ENCODE peak calls at places on chromosomes 7 and 10, in six cellular contexts. Q is neural progenitor cell, Z is GM13977, E is foreskin fibroblast, K is hepatocyte, A is lower lobe of right lung. M is an unnamed sample.

GRCh38 chr10:84243759-84244158 is 1.1 kb upstream of the RGR start:
- DNase-seq in Q (no peak), K (no peak), A (no peak), Z (no peak), E (no peak), M (no peak)

GRCh38 chr7:73865738-73866445 is 4.9 kb downstream of the TMEM270 start:
- DNase-seq in Q (peak), E (peak), A (no peak), K (peak), Z (peak), M (no peak)

GRCh38 chr7:20280475-20281351 is 50.0 kb upstream of the ITGB8 start:
- DNase-seq in K (no peak), A (no peak), E (peak), Z (no peak), Q (no peak), M (no peak)

GRCh38 chr7:101390901-101391301 is 28.2 kb downstream of the COL26A1 start:
- DNase-seq in E (peak), A (no peak), Z (peak), Q (peak), K (peak), M (no peak)

GRCh38 chr10:114611617-114612016 is 46.5 kb downstream of the ABLIM1 start:
- DNase-seq in A (no peak), K (no peak), Z (no peak), Q (no peak), E (no peak), M (no peak)

GRCh38 chr10:94210465-94211186 is 152.1 kb downstream of the NOC3L start:
- DNase-seq in A (no peak), Z (no peak), E (no peak), Q (no peak), K (no peak), M (no peak)

GRCh38 chr7:76302299-76303056 is at the start of gene HSPB1:
- DNase-seq in Q (peak), Z (peak), E (peak), K (peak), A (peak), M (peak)

GRCh38 chr7:25493811-25494366 is 265.6 kb upstream of the NPVF start:
- DNase-seq in Z (no peak), K (no peak), A (no peak), Q (no peak), E (no peak), M (no peak)

GRCh38 chr7:24952464-24952863 is 27.5 kb downstream of the OSBPL3 start:
- DNase-seq in Z (no peak), A (no peak), K (no peak), Q (no peak), E (no peak), M (no peak)

GRCh38 chr10:34092891-34093290 is 722.2 kb downstream of the PARD3 start:
- DNase-seq in K (no peak), A (no peak), Q (no peak), Z (no peak), E (no peak), M (no peak)

GRCh38 chr10:22536620-22537019 is 177.8 kb downstream of the PIP4K2A start:
- DNase-seq in K (no peak), E (no peak), A (no peak), Z (no peak), Q (no peak), M (no peak)

GRCh38 chr10:22713853-22714523 is 390 bp downstream of the PIP4K2A start:
- DNase-seq in A (peak), E (no peak), Q (peak), Z (no peak), K (peak), M (no peak)

GRCh38 chr7:156668130-156668741 is 27.7 kb downstream of the RNF32 start:
- DNase-seq in E (no peak), A (no peak), Q (no peak), K (peak), Z (no peak), M (no peak)

GRCh38 chr7:16915405-16915804 is 33.6 kb upstream of the AGR3 start:
- DNase-seq in Z (no peak), A (no peak), K (no peak), E (peak), Q (no peak), M (no peak)

GRCh38 chr7:80294321-80294720 is 159.7 kb downstream of the GNAI1 start:
- DNase-seq in A (no peak), Z (no peak), Q (no peak), K (no peak), E (peak), M (no peak)

GRCh38 chr10:103192089-103192450 is 1.0 kb downstream of the NT5C2 start:
- DNase-seq in E (no peak), K (peak), Q (no peak), A (no peak), Z (no peak), M (no peak)

GRCh38 chr10:68826764-68827591 is at the start of gene STOX1:
- DNase-seq in A (peak), E (peak), Q (peak), Z (peak), K (peak), M (no peak)

GRCh38 chr7:84454174-84454959 is 259.8 kb upstream of the SEMA3A start:
- DNase-seq in A (no peak), K (no peak), Z (no peak), Q (no peak), E (no peak), M (no peak)

GRCh38 chr7:141354251-141354650 is 197.0 kb upstream of the AGK start:
- DNase-seq in Z (no peak), K (no peak), A (no peak), E (no peak), Q (no peak), M (no peak)

GRCh38 chr7:126699707-126700106 is 553.0 kb downstream of the GRM8 start:
- DNase-seq in Q (no peak), A (no peak), Z (no peak), K (no peak), E (no peak), M (no peak)

GRCh38 chr7:50502947-50503346 is 52.8 kb upstream of the FIGNL1 start:
- DNase-seq in Z (no peak), K (no peak), E (no peak), A (no peak), Q (no peak), M (peak)

GRCh38 chr7:129376076-129376777 is 58.0 kb upstream of the STRIP2 start:
- DNase-seq in E (no peak), K (peak), A (no peak), Q (peak), Z (peak), M (no peak)

GRCh38 chr7:30469303-30469702 is 9.3 kb downstream of the NOD1 start:
- DNase-seq in Q (peak), E (peak), A (peak), K (peak), Z (no peak), M (no peak)

GRCh38 chr7:143283344-143283743 is 1.4 kb upstream of the TMEM139 start:
- DNase-seq in K (no peak), Q (no peak), Z (no peak), A (no peak), E (no peak), M (no peak)

GRCh38 chr10:11875499-11876281 is 52.5 kb downstream of the PROSER2 start:
- DNase-seq in Z (no peak), A (peak), Q (peak), E (peak), K (peak), M (peak)

GRCh38 chr10:4586756-4587155 is 239.3 kb upstream of the AKR1E2 start:
- DNase-seq in A (no peak), K (peak), Q (no peak), Z (no peak), E (no peak), M (no peak)

GRCh38 chr10:128022216-128023196 is 103.7 kb downstream of the MKI67 start:
- DNase-seq in K (no peak), E (no peak), Q (no peak), Z (no peak), A (no peak), M (peak)

GRCh38 chr7:38453187-38453586 is 178.0 kb downstream of the AMPH start:
- DNase-seq in Q (peak), K (peak), A (no peak), E (no peak), Z (no peak), M (no peak)

GRCh38 chr7:38448842-38449241 is 175.4 kb upstream of the TARP start:
- DNase-seq in E (no peak), Q (no peak), K (no peak), Z (no peak), A (no peak), M (no peak)

GRCh38 chr7:38452615-38453014 is 178.6 kb downstream of the AMPH start:
- DNase-seq in Q (no peak), A (no peak), K (peak), E (peak), Z (no peak), M (no peak)

GRCh38 chr7:38453826-38454225 is 177.3 kb downstream of the AMPH start:
- DNase-seq in K (no peak), E (no peak), Q (no peak), A (no peak), Z (no peak), M (no peak)

GRCh38 chr7:38451840-38452239 is 178.4 kb upstream of the TARP start:
- DNase-seq in A (no peak), Q (peak), Z (peak), E (peak), K (peak), M (no peak)
- TF ChIP-seq CTCF in A (no peak), Q (peak), Z (peak), E (peak), K (peak), M (peak)

DNA sequence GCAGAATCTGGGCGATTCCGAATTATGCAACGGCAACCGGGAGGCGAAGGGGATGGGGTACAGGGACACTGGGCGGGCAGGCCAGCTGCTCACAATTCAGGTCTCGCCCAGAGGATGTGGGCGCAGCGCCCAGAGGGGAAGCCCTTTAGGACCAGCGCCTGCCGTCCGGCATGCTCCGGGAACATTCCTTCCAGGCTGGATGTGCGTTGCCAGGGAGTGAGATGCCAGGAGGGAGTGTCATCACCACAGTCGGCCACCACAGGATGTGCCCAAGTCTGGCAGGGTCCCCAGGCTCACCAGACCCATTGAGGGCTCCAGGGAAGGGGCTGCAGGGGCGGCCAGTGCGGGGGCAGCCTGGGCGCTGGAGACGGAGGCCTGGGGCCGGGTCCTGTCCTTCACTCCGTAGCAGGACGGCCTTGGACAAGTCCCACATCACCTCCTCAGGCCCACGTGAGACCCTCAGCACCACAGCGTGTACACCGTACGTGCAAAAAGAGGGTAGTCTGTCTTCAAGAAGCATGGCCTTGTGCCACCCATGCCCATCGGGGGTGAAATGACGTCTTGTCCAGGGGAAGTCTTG is 63.9 kb downstream of the FOXL3 start:
- DNase-seq in A (no peak), K (no peak), Z (no peak), E (no peak), Q (no peak), M (no peak)
- TF ChIP-seq CTCF in A (no peak), K (no peak), Z (no peak), E (no peak), Q (no peak), M (no peak)

GRCh38 chr10:15083674-15084501 is 4.7 kb downstream of the ACBD7 start:
- DNase-seq in Q (no peak), Z (no peak), A (no peak), E (no peak), K (no peak), M (no peak)
- TF ChIP-seq CTCF in Q (no peak), Z (no peak), A (no peak), E (no peak), K (no peak), M (no peak)

GRCh38 chr7:44922351-44922694 is 37.0 kb upstream of the PURB start:
- DNase-seq in A (no peak), K (no peak), E (no peak), Q (no peak), Z (no peak), M (no peak)
- TF ChIP-seq CTCF in A (no peak), K (no peak), E (no peak), Q (no peak), Z (no peak), M (peak)

GRCh38 chr7:158647475-158647792 is 57.2 kb downstream of the NCAPG2 start:
- DNase-seq in E (no peak), Z (no peak), K (no peak), Q (no peak), A (no peak), M (no peak)
- TF ChIP-seq CTCF in E (no peak), Z (no peak), K (no peak), Q (no peak), A (no peak), M (peak)

M was measured in chondrocyte.